ENCODE peak calls at places on chromosomes 7 and 10, in nine cellular contexts. C is ascending aorta, X is dorsolateral prefrontal cortex, Y is fibroblast of pulmonary artery, W is cardiac fibroblast, K is psoas muscle, F is foreskin fibroblast, E is neural progenitor cell, J is lower leg skin. N is an unnamed sample.

GRCh38 chr7:107951896-107952295 is 51.1 kb downstream of the LAMB1 start:
- DNase-seq in C (no peak), X (no peak), Y (no peak), W (no peak), K (no peak), F (no peak), E (no peak), J (peak), N (no peak)

GRCh38 chr10:1044964-1045363 is 4.0 kb downstream of the IDI1 start:
- DNase-seq in C (no peak), X (no peak), Y (no peak), W (no peak), K (no peak), F (no peak), E (no peak), J (no peak), N (no peak)

GRCh38 chr7:140972876-140973829 is 41.6 kb downstream of the MRPS33 start:
- DNase-seq in C (no peak), X (no peak), Y (no peak), W (peak), K (no peak), F (peak), E (peak), J (no peak), N (no peak)

GRCh38 chr7:116633131-116633988 is 38.6 kb upstream of the MET start:
- DNase-seq in C (peak), X (no peak), Y (peak), W (peak), K (peak), F (no peak), E (no peak), J (no peak), N (no peak)

GRCh38 chr7:42987648-42988214 is 55.6 kb downstream of the MRPL32 start:
- DNase-seq in C (no peak), X (no peak), Y (no peak), W (no peak), K (no peak), F (no peak), E (no peak), J (no peak), N (no peak)

GRCh38 chr7:913736-914520 is 37.6 kb downstream of the GET4 start:
- DNase-seq in C (no peak), X (peak), Y (no peak), W (no peak), K (no peak), F (no peak), E (no peak), J (no peak), N (no peak)

GRCh38 chr7:99835189-99835588 is 7.4 kb downstream of the CYP3A43 start:
- DNase-seq in C (no peak), X (no peak), Y (no peak), W (no peak), K (no peak), F (no peak), E (no peak), J (no peak), N (no peak)

GRCh38 chr10:72665925-72666324 is 26.0 kb upstream of the MCU start:
- DNase-seq in C (no peak), X (no peak), Y (no peak), W (peak), K (no peak), F (peak), E (no peak), J (no peak), N (no peak)

GRCh38 chr7:3195160-3195559 is 105.9 kb upstream of the SDK1 start:
- DNase-seq in C (no peak), X (no peak), Y (no peak), W (no peak), K (no peak), F (no peak), E (no peak), J (no peak), N (no peak)

GRCh38 chr10:128185627-128186026 is 59.4 kb upstream of the MKI67 start:
- DNase-seq in C (no peak), X (no peak), Y (no peak), W (no peak), K (no peak), F (no peak), E (no peak), J (peak), N (no peak)

DNA sequence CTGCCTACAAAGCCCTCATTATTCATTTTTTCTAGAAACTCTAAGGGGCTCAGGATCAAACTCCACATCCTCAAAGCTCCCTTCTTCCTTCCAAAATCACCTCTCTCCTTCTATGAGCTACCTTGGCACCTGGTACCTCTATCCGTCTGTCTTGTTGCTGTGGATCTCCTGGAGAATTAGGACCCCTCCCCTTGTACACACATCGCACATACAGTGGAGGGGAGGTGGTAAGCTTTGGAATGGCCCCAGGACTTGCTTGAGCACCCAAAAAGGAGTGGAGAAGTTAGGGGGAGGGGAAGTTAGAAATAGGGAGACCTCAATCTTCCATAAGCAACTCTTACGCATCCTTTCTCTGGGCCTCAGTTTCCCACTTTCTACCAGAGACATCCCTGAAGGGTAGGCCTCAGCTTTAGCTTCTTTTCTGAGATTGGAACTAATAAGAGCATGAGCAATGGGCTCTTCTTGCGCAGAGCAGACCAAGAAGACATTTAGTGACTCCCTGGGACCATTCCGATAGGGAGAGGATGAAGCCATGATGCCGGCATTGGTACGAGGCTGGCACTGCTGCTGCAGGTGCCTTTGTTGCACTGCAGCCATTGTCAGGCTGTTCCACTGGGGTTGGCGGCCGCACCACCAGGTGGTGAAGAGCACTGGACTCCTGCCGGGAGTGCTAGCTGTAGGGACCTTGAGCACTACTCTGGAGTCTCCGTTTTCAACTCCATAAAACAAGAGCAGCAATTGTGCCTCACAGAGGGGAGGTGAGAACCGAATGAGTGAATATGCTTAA is 4.5 kb downstream of the CYP26C1 start:
- DNase-seq in C (no peak), X (no peak), Y (no peak), W (no peak), K (no peak), F (no peak), E (no peak), J (no peak), N (no peak)
- H3K4me3 ChIP-seq in C (no peak), X (no peak), Y (no peak), W (no peak), K (no peak), F (no peak), E (peak), J (no peak), N (no peak)

GRCh38 chr10:87817291-87817872 is 644 bp downstream of the ATAD1 start:
- DNase-seq in C (no peak), X (no peak), Y (peak), W (no peak), K (no peak), F (no peak), E (no peak), J (no peak), N (no peak)
- TF ChIP-seq CTCF in C (no peak), X (no peak), Y (no peak), W (no peak), K (no peak), F (no peak), E (no peak), J (no peak), N (no peak)

DNA sequence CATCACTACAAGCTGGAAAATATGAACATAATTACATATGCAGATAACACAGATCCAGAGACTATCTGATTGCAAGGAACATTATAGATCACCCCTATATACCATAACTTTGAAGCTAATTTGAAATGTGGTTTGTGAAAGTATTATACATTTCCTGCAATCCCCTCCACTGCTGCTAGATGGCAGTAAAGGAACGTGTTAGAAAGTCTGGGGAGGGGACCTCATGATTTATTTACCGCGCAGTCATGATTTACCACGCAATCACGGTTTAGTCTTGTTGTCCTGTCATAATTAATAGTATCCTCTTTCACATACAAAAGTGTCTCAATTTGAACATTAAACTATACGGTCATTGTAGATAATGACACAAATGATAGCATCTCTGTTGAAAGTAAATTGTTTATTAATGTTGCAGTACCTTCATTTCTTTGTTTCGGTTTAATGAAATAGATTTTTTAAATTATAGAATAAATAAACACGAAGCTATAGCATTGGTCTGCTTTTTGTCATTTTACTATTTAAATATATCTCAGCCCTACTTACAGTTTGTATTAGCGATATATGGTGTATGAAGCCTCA is 145.3 kb upstream of the PRSS1 start:
- DNase-seq in C (no peak), X (no peak), Y (peak), W (peak), K (no peak), F (peak), E (peak), J (no peak), N (peak)
- H3K4me3 ChIP-seq in C (no peak), X (no peak), Y (peak), W (no peak), K (peak), F (peak), E (no peak), J (no peak), N (no peak)

DNA sequence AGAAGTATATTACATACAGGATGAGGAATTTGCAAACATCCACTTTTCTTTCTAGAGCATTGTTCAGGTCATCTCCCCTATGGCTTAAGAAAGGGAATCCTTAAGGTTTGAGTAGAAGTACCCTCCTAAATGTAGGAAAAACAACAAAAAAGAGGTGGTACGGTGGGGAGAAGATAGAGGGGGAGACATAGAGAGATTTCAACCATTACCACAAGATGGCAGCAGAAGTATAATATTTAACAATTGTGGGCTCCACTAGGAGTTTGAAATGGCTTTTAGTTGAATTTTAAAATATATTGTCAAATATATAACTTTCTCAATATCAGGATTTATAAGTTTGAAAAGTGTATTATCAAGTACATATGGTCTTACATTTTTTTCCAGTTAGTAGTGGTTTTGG is 72.7 kb upstream of the PRKG1 start:
- DNase-seq in C (no peak), X (no peak), Y (peak), W (peak), K (no peak), F (no peak), E (peak), J (no peak), N (no peak)
- TF ChIP-seq CTCF in C (peak), X (peak), Y (peak), W (peak), K (peak), F (peak), E (peak), J (no peak), N (peak)

GRCh38 chr7:77202544-77202976 is 2.9 kb upstream of the FGL2 start:
- DNase-seq in C (no peak), X (no peak), Y (no peak), W (no peak), K (no peak), F (no peak), E (no peak), J (no peak), N (no peak)

GRCh38 chr7:77205706-77206105 is 6.1 kb upstream of the FGL2 start:
- DNase-seq in C (no peak), X (no peak), Y (no peak), W (no peak), K (no peak), F (no peak), E (no peak), J (no peak), N (no peak)

GRCh38 chr7:77199008-77199966 is at the start of gene FGL2:
- DNase-seq in C (peak), X (peak), Y (peak), W (peak), K (peak), F (peak), E (peak), J (peak), N (no peak)

GRCh38 chr7:77197135-77197534 is 2.5 kb downstream of the FGL2 start:
- DNase-seq in C (no peak), X (no peak), Y (no peak), W (no peak), K (no peak), F (no peak), E (no peak), J (no peak), N (no peak)

GRCh38 chr7:77200542-77200941 is 923 bp upstream of the FGL2 start:
- DNase-seq in C (no peak), X (no peak), Y (no peak), W (no peak), K (no peak), F (no peak), E (no peak), J (no peak), N (no peak)
- H3K4me3 ChIP-seq in C (peak), X (no peak), Y (no peak), W (no peak), K (no peak), F (no peak), E (no peak), J (no peak), N (no peak)

GRCh38 chr7:124275411-124275810 is 242.5 kb upstream of the TMEM229A start:
- DNase-seq in C (no peak), X (no peak), Y (no peak), W (no peak), K (no peak), F (no peak), E (no peak), J (no peak), N (no peak)

GRCh38 chr7:124276005-124276606 is 243.2 kb upstream of the TMEM229A start:
- DNase-seq in C (no peak), X (no peak), Y (peak), W (peak), K (no peak), F (no peak), E (peak), J (no peak), N (peak)
- TF ChIP-seq CTCF in C (no peak), X (no peak), Y (peak), W (peak), K (no peak), F (no peak), E (peak), J (no peak), N (peak)